ENCODE peak calls at places on chromosomes 1 and 21, in six cellular contexts. M, G, K, J, I and C are unnamed samples.

GRCh38 chr1:246043556-246043955 is 463.5 kb downstream of the SMYD3 start:
- DNase-seq in J (no peak), K (no peak), M (peak; percentile 24), I (no peak), G (no peak), C (peak; percentile 26)

GRCh38 chr1:66535853-66536252 is 1.9 kb downstream of the SGIP1 start:
- DNase-seq in G (no peak), I (no peak), J (no peak), K (no peak), M (no peak), C (no peak)

GRCh38 chr1:89548486-89548857 is 23.8 kb downstream of the LRRC8B start:
- DNase-seq in I (no peak), K (no peak), J (no peak), G (no peak), M (no peak), C (no peak)

GRCh38 chr1:243443557-243443956 is 187.7 kb downstream of the SDCCAG8 start:
- DNase-seq in I (no peak), K (no peak), G (no peak), M (no peak), J (no peak), C (no peak)

GRCh38 chr1:14318830-14319229 is 279.7 kb upstream of the KAZN start:
- DNase-seq in J (no peak), M (no peak), G (no peak), K (no peak), I (no peak), C (no peak)

GRCh38 chr1:33367488-33368405 is 46.8 kb upstream of the A3GALT2 start:
- DNase-seq in G (peak; percentile 83), M (peak; percentile 89), I (peak; percentile 83), K (peak; percentile 86), J (peak; percentile 82), C (peak; percentile 84)

GRCh38 chr1:219347843-219348475 is 174.3 kb downstream of the LYPLAL1 start:
- DNase-seq in K (peak; percentile 70), I (peak; percentile 18), J (peak; percentile 71), M (no peak), G (no peak), C (no peak)

GRCh38 chr21:37531402-37532042 is 164.9 kb downstream of the DYRK1A start:
- DNase-seq in I (no peak), K (peak; percentile 75), M (no peak), J (peak; percentile 12), G (no peak), C (no peak)

GRCh38 chr1:21811875-21812305 is at the start of gene LDLRAD2:
- DNase-seq in M (peak; percentile 50), K (no peak), J (peak; percentile 36), I (no peak), G (no peak), C (peak; percentile 49)

GRCh38 chr1:58738873-58739272 is 39.0 kb upstream of the MYSM1 start:
- DNase-seq in K (no peak), G (peak; percentile 74), I (no peak), J (no peak), M (no peak), C (peak; percentile 55)

GRCh38 chr1:226549937-226550670 is 1.5 kb downstream of the STUM start:
- DNase-seq in M (no peak), J (no peak), G (no peak), I (no peak), K (peak; percentile 50), C (peak; percentile 14)

GRCh38 chr1:94883688-94884087 is 43.2 kb downstream of the CNN3 start:
- DNase-seq in I (peak; percentile 54), M (peak; percentile 88), G (no peak), J (peak; percentile 80), K (no peak), C (peak; percentile 50)

GRCh38 chr1:109655624-109656519 is at the start of gene GSTM4:
- DNase-seq in K (peak; percentile 92), M (peak; percentile 76), G (peak; percentile 79), J (peak; percentile 78), I (peak; percentile 81), C (peak; percentile 83)

GRCh38 chr1:160741597-160742348 is 2.7 kb downstream of the SLAMF7 start:
- DNase-seq in I (no peak), G (no peak), K (no peak), J (no peak), M (no peak), C (no peak)
- H3K4me3 ChIP-seq in I (no peak overlapping the region), G (no peak overlapping the region), K (no peak overlapping the region), J (no peak overlapping the region), M (no peak overlapping the region), C (no peak overlapping the region)

GRCh38 chr21:46401186-46401910 is 57.3 kb upstream of the DIP2A start:
- DNase-seq in M (no peak), G (no peak), J (no peak), K (no peak), I (no peak), C (no peak)

GRCh38 chr21:46399686-46400085 is 59.0 kb upstream of the DIP2A start:
- DNase-seq in G (no peak), I (no peak), M (no peak), J (no peak), K (no peak), C (no peak)

GRCh38 chr21:46404306-46404705 is 54.4 kb upstream of the DIP2A start:
- DNase-seq in J (no peak), M (no peak), K (no peak), G (no peak), I (no peak), C (no peak)

GRCh38 chr21:46399129-46399528 is 59.6 kb upstream of the DIP2A start:
- DNase-seq in K (no peak), M (no peak), I (no peak), G (no peak), J (no peak), C (no peak)

DNA sequence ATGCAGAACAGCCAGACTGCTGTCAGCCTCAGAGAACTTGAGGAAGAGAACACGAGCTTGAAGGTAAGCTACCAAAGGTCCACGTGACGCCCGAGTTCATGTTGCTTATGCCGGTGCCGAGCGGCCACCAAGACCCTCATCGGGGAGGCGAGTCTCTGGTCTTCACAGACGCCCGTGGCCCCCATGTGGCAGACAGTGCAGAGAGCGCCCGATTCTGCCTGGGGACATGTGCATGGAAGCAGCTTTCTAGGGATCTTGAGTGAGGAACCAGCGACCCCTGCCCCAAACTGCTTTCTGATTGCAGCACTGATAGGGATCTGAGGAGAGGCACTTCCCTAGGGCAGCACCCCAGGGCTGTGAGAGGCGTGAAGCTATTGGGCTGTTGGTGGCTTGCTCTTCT is 56.3 kb upstream of the DIP2A start:
- DNase-seq in G (no peak), I (no peak), K (no peak), J (no peak), M (no peak), C (no peak)
- TF ChIP-seq CTCF in G (no peak), I (no peak), K (no peak), J (no peak), M (no peak), C (no peak)

GRCh38 chr1:213989740-213990472 is 2.1 kb downstream of the PROX1 start:
- DNase-seq in J (no peak), G (no peak), I (no peak), K (no peak), M (no peak), C (no peak)

GRCh38 chr1:213988639-213989070 is 882 bp downstream of the PROX1 start:
- DNase-seq in G (no peak), K (no peak), J (no peak), I (peak; percentile 44), M (no peak), C (no peak)

GRCh38 chr1:213987876-213988638 is at the start of gene PROX1:
- DNase-seq in K (peak; percentile 78), I (peak; percentile 90), G (no peak), M (peak; percentile 86), J (peak; percentile 84), C (peak; percentile 92)

GRCh38 chr1:213987422-213987875 is 324 bp upstream of the PROX1 start:
- DNase-seq in K (no peak), G (no peak), I (no peak), M (peak; percentile 36), J (no peak), C (no peak)

DNA sequence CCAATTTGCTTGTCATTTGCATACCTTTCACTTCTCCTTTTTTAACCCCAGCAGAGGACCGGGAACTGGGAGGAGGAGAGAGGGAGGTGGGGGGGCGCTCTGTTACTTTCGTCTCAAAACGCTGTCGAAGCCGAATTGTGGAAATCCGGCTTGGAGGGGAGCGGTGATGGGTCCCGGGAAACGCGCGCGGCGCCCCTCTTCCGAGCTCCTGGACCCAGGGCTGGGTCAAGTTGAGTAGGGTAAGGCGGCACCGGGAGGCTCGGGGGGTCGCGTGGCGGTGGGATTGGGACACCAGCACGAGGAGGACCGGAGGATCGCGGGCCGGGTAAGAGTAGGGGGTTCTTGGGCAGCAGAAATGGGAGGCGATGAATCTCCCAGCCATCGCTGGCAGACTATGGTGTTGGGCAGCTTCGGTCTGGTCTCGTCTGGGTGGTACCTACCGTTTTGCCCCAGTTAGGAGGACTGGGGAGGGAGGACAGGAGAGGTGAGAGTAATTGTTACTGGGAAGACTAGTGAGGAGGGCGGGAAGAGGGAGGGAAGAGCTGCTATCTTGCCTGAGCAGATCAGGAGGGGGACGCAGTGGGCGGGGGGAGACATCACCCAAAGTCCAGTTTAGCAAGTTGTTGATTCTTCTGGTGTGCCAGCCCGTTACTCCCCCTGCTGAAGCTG is 1.4 kb downstream of the PROX1 start:
- DNase-seq in J (no peak), I (peak; percentile 69), K (no peak), M (no peak), G (no peak), C (no peak)
- H3K4me3 ChIP-seq in J (peak overlapping the region; percentile 72), I (peak overlapping the region; percentile 92), K (peak overlapping the region; percentile 75), M (peak overlapping the region; percentile 62), G (no peak overlapping the region), C (peak overlapping the region; percentile 64)

GRCh38 chr1:34918609-34919561 is 10.6 kb downstream of the DLGAP3 start:
- DNase-seq in K (no peak), I (no peak), J (no peak), M (no peak), G (peak; percentile 63), C (no peak)
- TF ChIP-seq CTCF in K (no peak), I (no peak), J (no peak), M (no peak), G (peak; percentile 3), C (no peak)

DNA sequence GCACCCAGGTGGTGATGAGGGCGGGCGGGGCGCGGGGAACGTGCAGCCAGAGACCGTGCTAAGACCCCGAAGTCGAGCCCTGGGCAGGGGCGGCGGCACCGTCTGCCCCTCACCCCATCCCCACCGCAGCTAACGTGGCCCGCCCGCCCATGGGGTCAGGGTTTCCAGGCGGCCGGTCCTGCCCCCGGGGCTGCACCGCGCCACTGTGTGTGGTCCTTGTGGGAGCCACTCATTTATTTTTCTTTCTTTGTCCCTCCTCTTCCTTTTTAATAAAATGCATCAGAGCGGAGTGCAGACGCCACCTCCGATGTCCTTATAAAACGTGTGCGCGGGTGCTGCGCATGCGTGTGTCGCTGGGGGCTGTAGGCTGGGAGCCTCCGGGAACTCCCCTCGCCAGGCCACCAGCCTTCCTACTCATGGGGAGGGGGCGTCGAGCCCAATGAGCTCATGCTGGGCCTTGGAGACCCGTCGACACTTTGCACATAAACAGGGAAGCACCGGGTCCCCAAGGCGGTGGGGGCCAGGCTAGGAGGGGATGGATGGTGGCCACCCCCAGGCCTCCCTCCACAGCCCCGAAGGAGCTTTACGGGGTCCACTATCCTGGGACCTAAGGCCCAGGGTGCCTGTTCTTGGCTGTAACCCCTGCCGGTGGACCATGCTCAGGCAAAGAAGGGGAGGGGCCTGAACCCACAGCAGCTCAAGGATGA is 59.9 kb downstream of the WNT9A start:
- DNase-seq in G (no peak), J (no peak), M (peak; percentile 60), K (peak; percentile 79), I (peak; percentile 34), C (peak; percentile 17)
- H3K4me3 ChIP-seq in G (no peak overlapping the region), J (no peak overlapping the region), M (peak overlapping the region; percentile 51), K (peak overlapping the region; percentile 70), I (peak overlapping the region; percentile 60), C (no peak overlapping the region)